ENCODE peak calls at places on chromosomes 1 and 21, in four cellular contexts. P is Peyer's patch, C is thoracic aorta, S is GM12865. B is an unnamed sample.
A peak's percentile ranks its signal among the peaks of the same experiment; 100 is the strongest.

GRCh38 chr1:98467584-98467983 is 193.9 kb upstream of the SNX7 start:
- DNase-seq in P (no peak), C (no peak), S (no peak), B (no peak)

GRCh38 chr1:244137725-244138124 is 86.6 kb downstream of the ZBTB18 start:
- DNase-seq in P (no peak), C (no peak), S (no peak), B (no peak)

GRCh38 chr1:109891930-109892329 is 18.7 kb upstream of the CSF1 start:
- DNase-seq in P (no peak), C (no peak), S (peak; percentile 38), B (peak; percentile 73)

GRCh38 chr1:40102896-40103295 is 5.8 kb upstream of the PPT1 start:
- DNase-seq in P (no peak), C (no peak), S (no peak), B (no peak)

GRCh38 chr1:32755098-32755809 is 52.7 kb upstream of the SYNC start:
- DNase-seq in P (no peak), C (no peak), S (no peak), B (no peak)

GRCh38 chr1:116755036-116755435 is 806 bp downstream of the CD2 start:
- DNase-seq in P (no peak), C (no peak), S (no peak), B (no peak)

GRCh38 chr1:184283999-184284398 is 102.8 kb upstream of the C1orf21 start:
- DNase-seq in P (peak; percentile 53), C (no peak), S (no peak), B (no peak)

GRCh38 chr1:169312084-169312954 is 55.3 kb downstream of the NME7 start:
- DNase-seq in P (peak; percentile 69), C (no peak), S (peak; percentile 35), B (no peak)

GRCh38 chr1:164830628-164831027 is 271.6 kb downstream of the PBX1 start:
- DNase-seq in P (no peak), C (no peak), S (no peak), B (no peak)

GRCh38 chr1:10903421-10903820 is 107.0 kb upstream of the CASZ1 start:
- DNase-seq in P (no peak), C (no peak), S (no peak), B (no peak)

GRCh38 chr1:2132222-2133038 is 62.1 kb downstream of the FAAP20 start:
- DNase-seq in P (no peak), C (peak; percentile 14), S (no peak), B (no peak)

GRCh38 chr1:109542657-109543056 is 3.0 kb downstream of the GPR61 start:
- DNase-seq in P (no peak), C (no peak), S (no peak), B (no peak)

GRCh38 chr1:156492591-156493080 is 7.9 kb downstream of the MEF2D start:
- DNase-seq in P (peak; percentile 88), C (no peak), S (peak; percentile 76), B (peak; percentile 65)

GRCh38 chr21:25487046-25487594 is 120.2 kb downstream of the MRPL39 start:
- DNase-seq in P (no peak), C (no peak), S (peak; percentile 90), B (no peak)

GRCh38 chr1:202276081-202276715 is 65.5 kb downstream of the UBE2T start:
- DNase-seq in P (peak; percentile 28), C (no peak), S (no peak), B (no peak)

GRCh38 chr1:31460027-31460426 is 47.0 kb downstream of the SERINC2 start:
- DNase-seq in P (no peak), C (no peak), S (no peak), B (no peak)

GRCh38 chr1:23696335-23696989 is 4.9 kb downstream of the RPL11 start:
- DNase-seq in P (no peak), C (no peak), S (no peak), B (no peak)

GRCh38 chr1:92756537-92756936 is 28.4 kb downstream of the EVI5 start:
- DNase-seq in P (no peak), C (no peak), S (no peak), B (no peak)

GRCh38 chr1:198125995-198126758 is 30.6 kb upstream of the NEK7 start:
- DNase-seq in P (no peak), C (no peak), S (no peak), B (no peak)

GRCh38 chr21:38806153-38806941 is 618 bp downstream of the ETS2 start:
- DNase-seq in P (no peak), C (no peak), S (peak; percentile 26), B (no peak)

GRCh38 chr1:91731815-91732214 is 154.1 kb downstream of the TGFBR3 start:
- DNase-seq in P (no peak), C (no peak), S (no peak), B (no peak)

GRCh38 chr1:226082959-226083302 is 20.4 kb downstream of the H3-3A start:
- DNase-seq in P (peak; percentile 73), C (no peak), S (peak; percentile 35), B (peak; percentile 31)

GRCh38 chr1:3352084-3352951 is 102.1 kb upstream of the ARHGEF16 start:
- DNase-seq in P (no peak), C (peak; percentile 73), S (no peak), B (no peak)

GRCh38 chr1:161913482-161914140 is 110.1 kb downstream of the OLFML2B start:
- DNase-seq in P (no peak), C (no peak), S (no peak), B (no peak)

GRCh38 chr1:212689196-212689710 is 10.4 kb downstream of the BATF3 start:
- DNase-seq in P (no peak), C (no peak), S (no peak), B (no peak)

GRCh38 chr1:201105688-201106087 is 6.5 kb downstream of the CACNA1S start:
- DNase-seq in P (no peak), C (no peak), S (no peak), B (no peak)

GRCh38 chr1:107138767-107139445 is 1.9 kb upstream of the NTNG1 start:
- DNase-seq in P (no peak), C (no peak), S (no peak), B (no peak)

GRCh38 chr21:45590246-45590725 is 48.0 kb upstream of the SLC19A1 start:
- DNase-seq in P (peak; percentile 81), C (no peak), S (peak; percentile 71), B (no peak)

GRCh38 chr1:232271991-232272589 is 357.8 kb downstream of the SIPA1L2 start:
- DNase-seq in P (no peak), C (no peak), S (no peak), B (no peak)

GRCh38 chr1:117631761-117632160 is 25.9 kb downstream of the TENT5C start:
- DNase-seq in P (no peak), C (no peak), S (no peak), B (no peak)

DNA sequence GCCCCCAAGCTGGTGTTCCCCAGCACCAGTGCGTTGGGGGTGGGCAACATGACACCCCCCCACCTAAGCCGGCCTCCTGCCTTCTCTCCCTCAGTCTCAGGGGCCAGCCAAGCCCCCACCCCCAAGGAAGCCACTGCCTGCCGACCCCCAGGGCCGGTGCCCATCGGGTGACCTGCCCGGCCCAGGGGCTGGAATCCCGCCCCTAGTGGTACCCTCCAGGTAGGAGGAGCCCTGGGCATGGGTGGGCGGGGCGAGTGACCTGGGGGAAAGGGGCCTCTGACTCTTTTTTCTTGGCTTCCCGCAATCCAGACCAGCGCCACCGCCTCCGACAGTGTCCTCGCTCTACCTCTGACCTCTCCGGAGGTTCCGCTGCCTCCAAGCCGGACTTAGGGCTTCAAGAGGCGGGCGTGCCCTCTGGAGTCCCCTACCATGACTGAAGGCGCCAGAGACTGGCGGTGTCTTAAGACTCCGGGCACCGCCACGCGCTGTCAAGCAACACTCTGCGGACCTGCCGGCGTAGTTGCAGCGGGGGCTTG is 1.3 kb upstream of the EFNA4 start:
- DNase-seq in P (peak; percentile 59), C (no peak), S (no peak), B (no peak)
- H3K4me3 ChIP-seq in P (peak overlapping the region; percentile 60), C (peak overlapping the region; percentile 96), S (no peak overlapping the region), B (no peak overlapping the region)

DNA sequence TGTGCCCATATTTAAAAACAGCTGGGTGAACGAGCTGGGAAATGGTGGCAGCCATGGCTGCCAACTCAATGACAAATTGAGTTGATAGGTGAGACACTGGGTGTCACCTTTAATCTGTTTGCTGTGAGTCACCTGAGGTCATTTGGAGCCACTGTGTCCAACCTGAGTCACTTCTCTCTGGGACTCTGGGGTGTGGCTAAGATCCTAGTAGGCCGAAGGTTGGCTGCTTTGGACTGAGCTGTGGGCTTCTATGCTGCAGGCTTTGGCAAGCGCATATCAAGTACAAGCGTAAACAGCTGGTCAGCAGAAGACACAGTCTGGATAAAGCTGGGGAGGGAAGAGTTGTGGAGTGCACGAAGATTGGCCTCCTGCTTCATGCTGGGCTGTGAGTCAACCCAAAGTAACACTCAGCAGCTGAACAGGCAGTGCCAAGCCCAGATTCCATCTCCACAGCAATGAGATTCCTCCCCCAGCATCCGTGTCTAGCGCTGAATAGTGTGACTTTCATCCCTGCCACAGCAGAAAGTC is 24.0 kb downstream of the TEX35 start:
- DNase-seq in P (peak; percentile 89), C (no peak), S (no peak), B (peak; percentile 85)
- H3K4me3 ChIP-seq in P (no peak overlapping the region), C (no peak overlapping the region), S (no peak overlapping the region), B (no peak overlapping the region)

GRCh38 chr1:163824006-163824405 is 502.3 kb downstream of the NUF2 start:
- DNase-seq in P (no peak), C (no peak), S (no peak), B (no peak)
- H3K4me3 ChIP-seq in P (no peak overlapping the region), C (no peak overlapping the region), S (no peak overlapping the region), B (no peak overlapping the region)

DNA sequence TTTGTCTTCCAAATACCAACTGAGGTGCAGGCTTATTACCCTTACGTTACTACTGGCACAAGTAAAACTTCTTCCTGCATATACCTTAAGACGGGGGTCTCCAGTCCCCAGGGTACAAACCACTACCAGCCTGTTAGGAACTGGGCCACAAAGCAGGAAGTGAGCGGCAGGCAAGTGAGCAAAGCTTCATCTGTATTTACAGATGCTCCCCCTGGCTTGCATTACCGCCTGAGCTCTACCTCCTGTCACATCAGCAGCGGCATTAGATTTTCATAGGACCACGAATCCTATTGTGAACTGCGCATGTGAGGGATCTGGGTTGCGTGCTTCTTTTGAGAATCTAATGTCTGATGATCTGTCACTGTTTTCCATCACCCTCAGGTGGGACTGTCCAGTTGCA is 113.1 kb downstream of the SLC45A1 start:
- DNase-seq in P (peak; percentile 67), C (no peak), S (peak; percentile 47), B (no peak)
- H3K4me3 ChIP-seq in P (no peak overlapping the region), C (no peak overlapping the region), S (no peak overlapping the region), B (no peak overlapping the region)

GRCh38 chr1:205530116-205530515 is 25.6 kb downstream of the CDK18 start:
- DNase-seq in P (no peak), C (no peak), S (no peak), B (no peak)

GRCh38 chr1:205527931-205528330 is 23.5 kb downstream of the CDK18 start:
- DNase-seq in P (no peak), C (no peak), S (no peak), B (no peak)

GRCh38 chr1:205528446-205528886 is 24.0 kb downstream of the CDK18 start:
- DNase-seq in P (no peak), C (no peak), S (no peak), B (no peak)

GRCh38 chr1:205531191-205532025 is 26.9 kb downstream of the CDK18 start:
- DNase-seq in P (no peak), C (no peak), S (no peak), B (no peak)

GRCh38 chr1:205528887-205529825 is 24.7 kb downstream of the CDK18 start:
- DNase-seq in P (peak; percentile 91), C (no peak), S (peak; percentile 74), B (peak; percentile 39)
- H3K4me3 ChIP-seq in P (peak overlapping the region; percentile 27), C (peak overlapping the region; percentile 63), S (no peak overlapping the region), B (peak overlapping the region; percentile 49)

B was measured in gastrocnemius medialis.